ENCODE peak calls at places on chromosome 21, in eight cellular contexts. M, D, V, I, Q, N, H and W are unnamed samples.

GRCh38 chr21:34771512-34772028 is 102.8 kb downstream of the CLIC6 start:
- DNase-seq in Q (no peak), D (no peak), M (no peak), I (no peak), V (peak), N (no peak), H (no peak), W (no peak)

GRCh38 chr21:15159382-15160020 is 94.7 kb upstream of the NRIP1 start:
- DNase-seq in Q (no peak), I (no peak), M (no peak), V (no peak), N (no peak), H (no peak), D (no peak), W (no peak)

GRCh38 chr21:17848228-17848627 is 29.1 kb upstream of the C21orf91 start:
- DNase-seq in V (peak), N (peak), Q (peak), M (no peak), D (peak), I (peak), H (peak), W (no peak)

GRCh38 chr21:33908760-33909159 is 6.8 kb downstream of the ATP5PO start:
- DNase-seq in M (no peak), N (no peak), Q (no peak), D (no peak), H (no peak), I (no peak), V (no peak), W (no peak)

GRCh38 chr21:36059823-36060158 is 535 bp downstream of the SETD4 start:
- DNase-seq in V (no peak), N (peak), D (peak), H (no peak), I (peak), M (no peak), Q (no peak), W (no peak)

GRCh38 chr21:35529141-35529863 is 480.2 kb upstream of the RUNX1 start:
- DNase-seq in I (no peak), M (no peak), N (no peak), V (no peak), H (no peak), Q (no peak), D (no peak), W (no peak)

GRCh38 chr21:21373969-21374368 is 375.8 kb downstream of the NCAM2 start:
- DNase-seq in V (no peak), H (no peak), M (no peak), I (no peak), D (no peak), N (no peak), Q (no peak), W (no peak)

GRCh38 chr21:35102488-35103407 is 53.6 kb upstream of the RUNX1 start:
- DNase-seq in V (no peak), D (peak), Q (no peak), H (peak), N (peak), I (no peak), M (no peak), W (no peak)

GRCh38 chr21:18940791-18941190 is 537.2 kb upstream of the TMPRSS15 start:
- DNase-seq in V (no peak), H (no peak), I (no peak), N (no peak), D (no peak), M (no peak), Q (no peak), W (no peak)

GRCh38 chr21:37207441-37208009 is 59.6 kb downstream of the VPS26C start:
- DNase-seq in D (no peak), V (no peak), N (peak), I (no peak), H (no peak), Q (peak), M (no peak), W (no peak)

GRCh38 chr21:32772281-32773047 is 909 bp upstream of the PAXBP1 start:
- DNase-seq in Q (peak), I (no peak), M (peak), N (peak), H (peak), V (no peak), D (peak), W (no peak)

GRCh38 chr21:21018841-21019240 is 20.6 kb downstream of the NCAM2 start:
- DNase-seq in I (no peak), Q (no peak), V (no peak), D (no peak), M (peak), H (no peak), N (no peak), W (no peak)

GRCh38 chr21:35974801-35975200 is 85.5 kb downstream of the SETD4 start:
- DNase-seq in Q (peak), H (no peak), M (no peak), N (no peak), D (no peak), V (no peak), I (no peak), W (no peak)

DNA sequence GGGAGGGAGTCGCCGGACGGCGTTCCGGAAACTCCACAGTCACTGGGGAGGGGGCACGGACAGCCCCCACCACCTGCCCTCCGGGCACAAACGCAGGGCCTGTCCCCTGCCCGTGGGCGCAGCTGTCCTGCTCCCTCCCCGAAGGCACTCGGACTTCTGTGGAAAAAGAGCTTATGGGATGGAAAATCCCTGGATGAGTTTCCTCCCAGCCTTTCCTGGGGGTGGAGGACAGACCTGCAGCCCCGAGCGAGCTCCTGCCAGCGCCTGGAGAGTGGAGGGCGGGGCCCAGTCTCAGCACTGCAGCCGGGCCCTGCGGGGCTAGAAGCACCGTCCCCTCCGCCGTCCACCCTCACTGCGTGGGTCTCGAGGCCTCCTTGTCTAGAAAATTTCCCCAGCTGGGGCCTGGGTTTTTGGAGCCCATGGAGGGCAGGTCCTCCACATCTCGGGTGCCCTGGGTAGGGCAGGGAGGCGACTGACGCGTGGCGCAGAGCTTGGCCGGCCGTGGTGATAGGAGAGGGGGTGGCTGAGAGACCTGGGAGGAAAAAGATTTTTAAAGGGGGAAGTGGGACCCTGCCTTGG is 6.5 kb upstream of the COL6A1 start:
- DNase-seq in H (peak), N (no peak), M (peak), V (no peak), Q (no peak), D (peak), I (peak), W (no peak)
- H3K4me3 ChIP-seq in H (peak), N (peak), M (peak), V (peak), Q (no peak), D (peak), I (no peak), W (no peak)

GRCh38 chr21:28699591-28700259 is 293.0 kb downstream of the LTN1 start:
- DNase-seq in V (no peak), I (no peak), D (no peak), Q (no peak), H (no peak), M (no peak), N (no peak), W (peak)
- TF ChIP-seq CTCF in V (no peak), I (no peak), D (no peak), Q (no peak), H (no peak), M (no peak), N (no peak), W (no peak)

GRCh38 chr21:45471229-45472052 is 66.5 kb downstream of the COL18A1 start:
- DNase-seq in H (no peak), M (no peak), D (peak), V (peak), N (peak), Q (no peak), I (no peak), W (no peak)
- H3K4me3 ChIP-seq in H (no peak), M (no peak), D (no peak), V (peak), N (no peak), Q (no peak), I (no peak), W (no peak)

DNA sequence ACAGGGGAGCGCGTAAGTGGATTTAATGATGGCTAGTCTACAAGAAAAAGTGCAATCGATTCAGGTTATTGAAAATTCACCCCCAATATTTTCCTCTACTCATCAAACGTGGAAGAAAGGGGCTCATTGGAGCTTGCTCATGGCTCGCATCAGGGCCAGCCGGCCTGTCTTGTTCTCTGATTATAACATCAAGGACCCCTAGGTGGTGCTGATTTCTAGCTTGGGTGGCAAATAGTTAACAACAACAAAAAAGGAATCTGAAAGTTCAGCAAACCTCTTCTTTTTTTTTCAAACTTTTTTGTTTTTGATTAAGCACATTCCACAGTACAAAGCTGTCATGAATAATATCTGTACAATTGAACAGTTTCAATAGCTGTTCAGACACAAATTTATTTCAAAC is 35.8 kb upstream of the SOD1 start:
- DNase-seq in N (no peak), V (no peak), M (peak), D (no peak), I (no peak), Q (no peak), H (no peak), W (no peak)
- TF ChIP-seq CTCF in N (no peak), V (no peak), M (peak), D (no peak), I (no peak), Q (no peak), H (no peak), W (no peak)

GRCh38 chr21:38637161-38637560 is 138.9 kb upstream of the ERG start:
- DNase-seq in H (no peak), D (no peak), V (no peak), N (no peak), M (no peak), Q (no peak), I (no peak), W (no peak)
- H3K4me3 ChIP-seq in H (no peak), D (no peak), V (no peak), N (no peak), M (no peak), Q (no peak), I (no peak), W (no peak)

DNA sequence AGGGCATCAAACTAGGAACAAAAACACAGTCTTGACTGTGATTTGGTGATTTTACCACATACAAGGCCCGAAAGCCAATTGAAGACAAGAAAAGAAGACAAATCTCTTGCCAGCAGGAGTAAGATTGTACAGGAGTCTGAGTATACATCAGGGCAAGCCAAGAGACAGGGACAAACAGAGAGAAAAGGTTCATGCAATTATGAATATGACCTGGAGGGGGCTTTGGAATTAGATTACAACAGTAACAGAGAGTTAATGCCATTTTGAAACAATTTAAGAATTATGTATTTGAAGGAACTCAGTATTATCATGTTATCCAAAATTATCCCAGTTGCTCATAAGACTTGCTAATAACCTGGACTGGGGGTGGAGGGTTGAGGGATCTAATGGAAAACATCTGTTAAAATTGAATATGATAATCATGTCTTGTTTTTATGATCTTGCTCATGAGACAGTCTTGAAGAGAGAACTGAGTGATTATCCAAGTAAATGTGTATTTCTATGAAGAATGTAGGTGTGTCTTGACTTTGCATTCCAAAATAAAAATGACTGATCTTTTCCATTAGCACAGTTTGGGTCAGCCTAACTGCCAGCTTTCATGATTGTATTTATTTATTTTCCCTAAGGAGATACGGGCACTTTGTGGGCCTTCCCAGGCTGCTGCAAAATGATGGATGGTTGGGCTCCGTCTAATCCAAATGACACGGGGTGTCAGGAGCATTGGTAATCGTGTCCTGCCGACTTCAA is 117.7 kb downstream of the ERG start:
- DNase-seq in M (peak), Q (no peak), D (no peak), H (no peak), N (no peak), V (no peak), I (no peak), W (no peak)
- TF ChIP-seq CTCF in M (no peak), Q (no peak), D (no peak), H (no peak), N (no peak), V (peak), I (no peak), W (peak)

GRCh38 chr21:45456836-45457160 is 51.8 kb downstream of the COL18A1 start:
- DNase-seq in D (no peak), H (no peak), M (no peak), N (no peak), Q (no peak), I (peak), V (no peak), W (no peak)

GRCh38 chr21:45456014-45456835 is 51.3 kb downstream of the COL18A1 start:
- DNase-seq in I (peak), V (no peak), M (no peak), Q (no peak), N (no peak), D (no peak), H (no peak), W (no peak)

GRCh38 chr21:45454924-45455315 is 50.0 kb downstream of the COL18A1 start:
- DNase-seq in D (no peak), N (no peak), Q (no peak), I (no peak), V (no peak), M (no peak), H (no peak), W (no peak)

GRCh38 chr21:45454081-45454923 is 49.3 kb downstream of the COL18A1 start:
- DNase-seq in V (no peak), M (no peak), H (no peak), Q (no peak), I (no peak), D (no peak), N (no peak), W (no peak)

DNA sequence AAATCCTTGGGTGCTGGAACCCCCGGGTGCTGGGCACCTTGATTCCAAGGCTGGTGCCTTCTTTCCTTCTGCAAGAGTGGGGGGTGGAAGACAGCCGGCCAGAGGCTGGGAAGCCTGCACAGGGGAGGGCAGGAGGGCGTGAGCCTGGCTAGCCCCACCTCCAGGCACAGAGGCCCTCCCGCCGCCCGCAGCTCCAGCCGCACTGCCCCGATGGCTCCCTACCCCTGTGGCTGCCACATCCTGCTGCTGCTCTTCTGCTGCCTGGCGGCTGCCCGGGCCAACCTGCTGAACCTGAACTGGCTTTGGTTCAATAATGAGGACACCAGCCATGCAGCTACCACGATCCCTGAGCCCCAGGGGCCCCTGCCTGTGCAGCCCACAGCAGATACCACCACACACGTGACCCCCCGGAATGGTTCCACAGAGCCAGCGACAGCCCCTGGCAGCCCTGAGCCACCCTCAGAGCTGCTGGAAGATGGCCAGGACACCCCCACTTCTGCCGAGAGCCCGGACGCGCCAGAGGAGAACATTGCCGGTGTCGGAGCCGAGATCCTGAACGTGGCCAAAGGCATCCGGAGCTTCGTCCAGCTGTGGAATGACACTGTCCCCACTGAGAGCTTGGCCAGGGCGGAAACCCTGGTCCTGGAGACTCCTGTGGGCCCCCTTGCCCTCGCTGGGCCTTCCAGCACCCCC is 50.5 kb downstream of the COL18A1 start:
- DNase-seq in I (no peak), D (no peak), N (no peak), Q (peak), M (no peak), V (no peak), H (no peak), W (peak)
- H3K4me3 ChIP-seq in I (no peak), D (no peak), N (peak), Q (no peak), M (no peak), V (peak), H (no peak), W (peak)

GRCh38 chr21:41847066-41847804 is 31.9 kb downstream of the PRDM15 start:
- DNase-seq in N (no peak), D (no peak), H (no peak), Q (no peak), M (peak), V (no peak), I (no peak), W (no peak)
- TF ChIP-seq CTCF in N (no peak), D (no peak), H (no peak), Q (no peak), M (peak), V (peak), I (no peak), W (no peak)

GRCh38 chr21:26581818-26582217 is 8.7 kb upstream of the CYYR1 start:
- DNase-seq in V (no peak), I (no peak), Q (no peak), D (no peak), M (no peak), H (no peak), N (no peak), W (no peak)

GRCh38 chr21:26587621-26588260 is 14.7 kb upstream of the CYYR1 start:
- DNase-seq in M (no peak), H (no peak), Q (no peak), N (no peak), V (peak), D (no peak), I (no peak), W (no peak)

GRCh38 chr21:26583737-26584136 is 10.7 kb upstream of the CYYR1 start:
- DNase-seq in I (no peak), Q (no peak), H (no peak), N (no peak), M (peak), V (no peak), D (no peak), W (no peak)
- H3K4me3 ChIP-seq in I (no peak), Q (no peak), H (no peak), N (no peak), M (no peak), V (no peak), D (no peak), W (no peak)

DNA sequence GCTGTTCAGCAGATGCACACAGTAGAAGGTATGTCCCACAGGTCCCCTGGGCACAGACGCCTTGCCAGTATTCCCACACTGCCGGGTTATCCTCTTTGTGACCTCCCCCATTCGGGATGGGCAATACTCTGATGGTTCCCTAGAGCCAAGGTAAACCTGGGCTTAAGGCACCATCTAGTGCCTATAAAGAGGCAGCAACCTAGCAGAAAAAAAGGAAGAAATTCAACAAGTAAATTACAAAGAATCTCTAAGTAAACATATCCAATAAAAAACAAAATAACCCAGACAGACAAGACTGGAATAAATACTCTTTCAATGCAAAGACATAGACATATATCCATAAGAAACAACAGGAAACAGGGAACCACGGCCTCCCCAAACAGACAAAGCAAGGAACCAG is 39.4 kb downstream of the HSF2BP start:
- DNase-seq in Q (no peak), I (no peak), V (no peak), H (no peak), M (peak), N (no peak), D (no peak), W (no peak)
- TF ChIP-seq CTCF in Q (no peak), I (no peak), V (peak), H (no peak), M (peak), N (no peak), D (no peak), W (peak)